ENCODE peak calls at places on chromosomes 13 and 19, in five cellular contexts. H is NCI-H1092; O is A549; S is non-pigmented ciliary epithelial cell; G is stimulated activated CD4-positive, alpha-beta T cell treated with anti-CD3 and anti-CD28 coated beads, Interleukin-15, amount 100 ng/mL, for 1 hour. T is an unnamed sample.

GRCh38 chr19:41851456-41851855 is 6.6 kb downstream of the DMRTC2 start:
- DNase-seq in H (no peak), O (no peak), S (no peak), G (no peak), T (no peak)

GRCh38 chr19:52191951-52192350 is 2.1 kb downstream of the PPP2R1A start:
- DNase-seq in H (no peak), O (no peak), S (no peak), G (no peak), T (no peak)

GRCh38 chr19:38298841-38299680 is 5.0 kb upstream of the C19orf33 start:
- DNase-seq in H (no peak), O (no peak), S (no peak), G (no peak), T (no peak)

GRCh38 chr19:11096210-11096841 is 7.1 kb downstream of the LDLR start:
- DNase-seq in H (no peak), O (no peak), S (peak; percentile 19), G (no peak), T (no peak)

GRCh38 chr19:13842294-13843103 is 34.4 kb upstream of the NANOS3 start:
- DNase-seq in H (no peak), O (peak; percentile 82), S (no peak), G (no peak), T (no peak)

GRCh38 chr13:40116008-40116407 is 460.5 kb downstream of the COG6 start:
- DNase-seq in H (no peak), O (peak; percentile 93), S (peak; percentile 71), G (no peak), T (no peak)

GRCh38 chr19:43651758-43652545 is 12.3 kb upstream of the CADM4 start:
- DNase-seq in H (peak; percentile 20), O (peak; percentile 84), S (no peak), G (peak; percentile 10), T (peak; percentile 34)

GRCh38 chr13:43293986-43294880 is 270.8 kb downstream of the DNAJC15 start:
- DNase-seq in H (no peak), O (no peak), S (no peak), G (no peak), T (no peak)

GRCh38 chr13:69213331-69213850 is 894.2 kb upstream of the ATXN8OS start:
- DNase-seq in H (no peak), O (no peak), S (no peak), G (no peak), T (no peak)

GRCh38 chr13:61247149-61247936 is 168.3 kb downstream of the PCDH20 start:
- DNase-seq in H (no peak), O (no peak), S (no peak), G (no peak), T (no peak)

GRCh38 chr19:37413243-37414084 is 42.6 kb downstream of the ZNF527 start:
- DNase-seq in H (no peak), O (peak; percentile 36), S (no peak), G (no peak), T (no peak)

T was measured in NCI-H524.